ENCODE peak calls at places on chromosome 6, in eight cellular contexts. M, P, J, S, N, X, G and A are unnamed samples.

GRCh38 chr6:168896321-168896720 is 357.3 kb downstream of the THBS2 start:
- DNase-seq in P (no peak), N (no peak), G (no peak), M (no peak), S (no peak), J (no peak), X (no peak), A (no peak)

GRCh38 chr6:47076422-47077344 is 34.6 kb upstream of the ADGRF1 start:
- DNase-seq in X (no peak), P (no peak), G (no peak), N (no peak), M (no peak), S (no peak), J (no peak), A (no peak)

GRCh38 chr6:111030008-111031006 is 48.5 kb downstream of the RPF2 start:
- DNase-seq in P (peak), S (peak), X (no peak), N (no peak), M (no peak), G (no peak), J (no peak), A (no peak)

GRCh38 chr6:142802124-142802523 is 142.9 kb downstream of the HIVEP2 start:
- DNase-seq in P (no peak), M (no peak), S (no peak), N (peak), X (peak), G (no peak), J (no peak), A (no peak)

GRCh38 chr6:52049252-52050050 is 38.0 kb downstream of the PKHD1 start:
- DNase-seq in S (peak), N (no peak), M (no peak), J (peak), X (peak), P (no peak), G (no peak), A (peak)

GRCh38 chr6:157047328-157047727 is 270.1 kb downstream of the ARID1B start:
- DNase-seq in M (no peak), P (no peak), X (no peak), G (no peak), S (no peak), J (no peak), N (no peak), A (no peak)

GRCh38 chr6:127855542-127856159 is 45.2 kb downstream of the THEMIS start:
- DNase-seq in X (peak), G (peak), J (no peak), S (no peak), M (no peak), P (no peak), N (no peak), A (no peak)

GRCh38 chr6:27577922-27578321 is 105.0 kb upstream of the ZNF184 start:
- DNase-seq in G (no peak), M (no peak), N (no peak), J (no peak), P (no peak), S (no peak), X (no peak), A (no peak)

GRCh38 chr6:32967151-32968091 is 973 bp upstream of the BRD2 start:
- DNase-seq in S (peak), G (peak), J (peak), P (peak), N (no peak), X (peak), M (no peak), A (no peak)

GRCh38 chr6:55108469-55109130 is 65.7 kb upstream of the HCRTR2 start:
- DNase-seq in M (no peak), N (no peak), J (no peak), S (peak), P (no peak), X (no peak), G (no peak), A (no peak)

GRCh38 chr6:113586413-113586812 is 270.7 kb upstream of the MARCKS start:
- DNase-seq in P (no peak), N (no peak), S (no peak), G (no peak), M (no peak), X (no peak), J (no peak), A (no peak)

GRCh38 chr6:26103770-26104456 is 16.7 kb downstream of the HFE start:
- DNase-seq in G (peak), J (peak), N (peak), X (peak), S (peak), P (peak), M (peak), A (peak)